ENCODE peak calls at places on chromosomes 6 and 20, in seven cellular contexts. One of them, this sample, is unnamed.

GRCh38 chr6:79250559-79250958 is 16.1 kb upstream of the HMGN3 start:
- DNase-seq in IMR-90: no peak
- DNase-seq in adrenal gland: no peak
- DNase-seq in upper lobe of left lung: no peak
- DNase-seq in tibial nerve: no peak
- DNase-seq in heart left ventricle: no peak
- DNase-seq in transverse colon: no peak
- DNase-seq in this sample: no peak

GRCh38 chr6:112356994-112357393 is 9.9 kb downstream of the RFPL4B start:
- DNase-seq in IMR-90: no peak
- DNase-seq in adrenal gland: no peak
- DNase-seq in upper lobe of left lung: no peak
- DNase-seq in tibial nerve: no peak
- DNase-seq in heart left ventricle: no peak
- DNase-seq in transverse colon: no peak
- DNase-seq in this sample: no peak

GRCh38 chr6:3628143-3628840 is 123.2 kb downstream of the PXDC1 start:
- DNase-seq in IMR-90: no peak
- DNase-seq in adrenal gland: no peak
- DNase-seq in upper lobe of left lung: no peak
- DNase-seq in tibial nerve: no peak
- DNase-seq in heart left ventricle: no peak
- DNase-seq in transverse colon: no peak
- DNase-seq in this sample: no peak

GRCh38 chr6:158185729-158186456 is 17.7 kb downstream of the GTF2H5 start:
- DNase-seq in IMR-90: peak; percentile 67
- DNase-seq in adrenal gland: peak; percentile 57
- DNase-seq in upper lobe of left lung: no peak
- DNase-seq in tibial nerve: no peak
- DNase-seq in heart left ventricle: no peak
- DNase-seq in transverse colon: no peak
- DNase-seq in this sample: no peak

GRCh38 chr20:37968726-37969401 is 64.4 kb downstream of the TTI1 start:
- DNase-seq in IMR-90: no peak
- DNase-seq in adrenal gland: no peak
- DNase-seq in upper lobe of left lung: no peak
- DNase-seq in tibial nerve: no peak
- DNase-seq in heart left ventricle: no peak
- DNase-seq in transverse colon: no peak
- DNase-seq in this sample: peak; percentile 40

GRCh38 chr6:26064619-26065257 is 22.5 kb upstream of the HFE start:
- DNase-seq in IMR-90: peak; percentile 59
- DNase-seq in adrenal gland: no peak
- DNase-seq in upper lobe of left lung: no peak
- DNase-seq in tibial nerve: no peak
- DNase-seq in heart left ventricle: no peak
- DNase-seq in transverse colon: no peak
- DNase-seq in this sample: no peak

GRCh38 chr20:43352996-43353395 is 104.7 kb upstream of the SRSF6 start:
- DNase-seq in IMR-90: no peak
- DNase-seq in adrenal gland: no peak
- DNase-seq in upper lobe of left lung: no peak
- DNase-seq in tibial nerve: no peak
- DNase-seq in heart left ventricle: no peak
- DNase-seq in transverse colon: no peak
- DNase-seq in this sample: no peak

GRCh38 chr6:25428758-25429317 is 149.7 kb downstream of the CARMIL1 start:
- DNase-seq in IMR-90: no peak
- DNase-seq in adrenal gland: no peak
- DNase-seq in upper lobe of left lung: no peak
- DNase-seq in tibial nerve: no peak
- DNase-seq in heart left ventricle: no peak
- DNase-seq in transverse colon: no peak
- DNase-seq in this sample: no peak

GRCh38 chr6:159853735-159854134 is 37.1 kb upstream of the MAS1 start:
- DNase-seq in IMR-90: no peak
- DNase-seq in adrenal gland: no peak
- DNase-seq in upper lobe of left lung: no peak
- DNase-seq in tibial nerve: no peak
- DNase-seq in heart left ventricle: no peak
- DNase-seq in transverse colon: no peak
- DNase-seq in this sample: no peak

GRCh38 chr20:881051-881820 is 34.9 kb downstream of the ANGPT4 start:
- DNase-seq in IMR-90: peak; percentile 31
- DNase-seq in adrenal gland: no peak
- DNase-seq in upper lobe of left lung: no peak
- DNase-seq in tibial nerve: no peak
- DNase-seq in heart left ventricle: no peak
- DNase-seq in transverse colon: no peak
- DNase-seq in this sample: no peak

GRCh38 chr6:63348836-63349235 is 29.1 kb upstream of the LGSN start:
- DNase-seq in IMR-90: no peak
- DNase-seq in adrenal gland: no peak
- DNase-seq in upper lobe of left lung: no peak
- DNase-seq in tibial nerve: no peak
- DNase-seq in heart left ventricle: no peak
- DNase-seq in transverse colon: no peak
- DNase-seq in this sample: no peak

GRCh38 chr6:125829433-125829832 is 38.7 kb downstream of the NCOA7 start:
- DNase-seq in IMR-90: no peak
- DNase-seq in adrenal gland: no peak
- DNase-seq in upper lobe of left lung: no peak
- DNase-seq in tibial nerve: no peak
- DNase-seq in heart left ventricle: no peak
- DNase-seq in transverse colon: no peak
- DNase-seq in this sample: no peak

GRCh38 chr6:125834347-125834746 is 43.6 kb downstream of the NCOA7 start:
- DNase-seq in IMR-90: no peak
- DNase-seq in adrenal gland: no peak
- DNase-seq in upper lobe of left lung: no peak
- DNase-seq in tibial nerve: no peak
- DNase-seq in heart left ventricle: no peak
- DNase-seq in transverse colon: no peak
- DNase-seq in this sample: no peak

GRCh38 chr6:125832396-125832795 is 41.6 kb downstream of the NCOA7 start:
- DNase-seq in IMR-90: no peak
- DNase-seq in adrenal gland: no peak
- DNase-seq in upper lobe of left lung: no peak
- DNase-seq in tibial nerve: no peak
- DNase-seq in heart left ventricle: no peak
- DNase-seq in transverse colon: no peak
- DNase-seq in this sample: no peak

GRCh38 chr6:125828476-125829039 is 37.8 kb downstream of the NCOA7 start:
- DNase-seq in IMR-90: no peak
- DNase-seq in adrenal gland: no peak
- DNase-seq in upper lobe of left lung: no peak
- DNase-seq in tibial nerve: no peak
- DNase-seq in heart left ventricle: no peak
- DNase-seq in transverse colon: no peak
- DNase-seq in this sample: no peak

DNA sequence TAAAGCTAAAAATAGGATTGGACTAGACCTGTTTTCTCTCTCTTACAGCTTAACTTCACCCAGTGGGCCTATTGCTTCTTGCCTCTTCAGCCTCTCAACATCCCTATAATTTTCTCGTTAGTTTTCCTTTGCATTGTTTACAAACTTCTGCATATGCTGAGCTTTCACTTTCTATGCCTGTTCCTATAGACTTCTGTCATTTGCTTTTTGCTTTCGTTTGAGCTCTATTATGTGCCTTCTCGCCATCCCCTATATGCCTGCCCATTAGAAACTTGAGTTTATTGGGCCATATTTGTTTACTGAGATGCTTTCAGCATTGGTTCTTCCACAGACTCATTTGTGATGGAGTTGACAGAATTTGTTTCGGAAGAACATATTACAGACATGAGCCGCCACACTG is 40.9 kb downstream of the NCOA7 start:
- DNase-seq in IMR-90: no peak
- DNase-seq in adrenal gland: no peak
- DNase-seq in upper lobe of left lung: no peak
- DNase-seq in tibial nerve: no peak
- DNase-seq in heart left ventricle: no peak
- DNase-seq in transverse colon: no peak
- DNase-seq in this sample: no peak
- H3K4me3 ChIP-seq in IMR-90: no peak overlapping the region
- H3K4me3 ChIP-seq in adrenal gland: no peak overlapping the region
- H3K4me3 ChIP-seq in upper lobe of left lung: no peak overlapping the region
- H3K4me3 ChIP-seq in tibial nerve: no peak overlapping the region
- H3K4me3 ChIP-seq in heart left ventricle: no peak overlapping the region
- H3K4me3 ChIP-seq in transverse colon: no peak overlapping the region
- H3K4me3 ChIP-seq in this sample: no peak overlapping the region

GRCh38 chr6:150068786-150069648 is at the start of gene ULBP3:
- DNase-seq in IMR-90: peak; percentile 93
- DNase-seq in adrenal gland: peak; percentile 96
- DNase-seq in upper lobe of left lung: peak; percentile 96
- DNase-seq in tibial nerve: peak; percentile 61
- DNase-seq in heart left ventricle: peak; percentile 95
- DNase-seq in transverse colon: peak; percentile 93
- DNase-seq in this sample: peak; percentile 96
- TF ChIP-seq POLR2A in IMR-90: peak; percentile 73
- TF ChIP-seq POLR2A in adrenal gland: peak; percentile 84
- TF ChIP-seq POLR2A in upper lobe of left lung: no peak
- TF ChIP-seq POLR2A in tibial nerve: peak; percentile 36
- TF ChIP-seq POLR2A in heart left ventricle: peak; percentile 80
- TF ChIP-seq POLR2A in transverse colon: peak; percentile 73
- TF ChIP-seq POLR2A in this sample: no peak

DNA sequence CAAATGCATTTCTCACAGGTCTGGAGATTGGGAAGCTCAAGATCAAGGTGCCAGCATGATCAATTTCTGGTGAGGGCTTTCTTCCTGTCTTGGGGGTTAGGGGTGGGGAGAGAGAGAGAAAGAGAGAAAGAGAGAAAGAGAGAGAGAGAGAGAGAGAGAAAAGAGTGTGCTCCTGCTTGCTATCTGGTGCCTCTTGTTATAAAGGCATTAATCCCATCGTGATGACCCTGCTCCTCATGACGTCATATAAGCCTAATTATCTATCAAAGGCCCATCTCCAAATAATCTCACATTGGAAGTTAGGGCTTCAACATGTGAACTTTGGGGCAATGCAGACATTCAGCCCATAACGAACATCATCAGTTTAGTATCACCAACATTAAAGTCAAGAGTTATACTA is 114.8 kb downstream of the EYA4 start:
- DNase-seq in IMR-90: no peak
- DNase-seq in adrenal gland: no peak
- DNase-seq in upper lobe of left lung: no peak
- DNase-seq in tibial nerve: no peak
- DNase-seq in heart left ventricle: no peak
- DNase-seq in transverse colon: no peak
- DNase-seq in this sample: no peak
- TF ChIP-seq CTCF in IMR-90: no peak
- TF ChIP-seq CTCF in adrenal gland: no peak
- TF ChIP-seq CTCF in upper lobe of left lung: no peak
- TF ChIP-seq CTCF in tibial nerve: no peak
- TF ChIP-seq CTCF in heart left ventricle: no peak
- TF ChIP-seq CTCF in transverse colon: no peak
- TF ChIP-seq CTCF in this sample: no peak

DNA sequence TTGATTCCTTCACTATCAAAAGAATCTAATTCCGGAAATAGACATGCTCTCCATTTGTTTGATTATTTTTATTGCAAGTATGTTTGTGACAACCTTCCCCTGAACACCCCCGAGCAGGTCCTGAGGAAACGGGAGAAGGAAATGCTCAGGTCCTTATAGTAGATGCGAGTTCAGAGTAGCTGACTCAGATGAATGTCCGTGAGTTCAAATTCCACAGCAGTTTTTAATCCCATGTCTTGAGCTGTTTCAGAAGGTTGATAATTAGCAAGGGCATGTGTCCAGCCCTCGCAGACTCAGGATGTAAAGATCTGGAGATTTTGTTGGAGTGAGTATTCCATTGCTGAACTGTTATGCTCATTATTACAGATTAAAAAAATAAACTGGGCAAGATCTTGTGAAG is 169.3 kb downstream of the BCAS1 start:
- DNase-seq in IMR-90: peak; percentile 72
- DNase-seq in adrenal gland: no peak
- DNase-seq in upper lobe of left lung: no peak
- DNase-seq in tibial nerve: no peak
- DNase-seq in heart left ventricle: no peak
- DNase-seq in transverse colon: peak; percentile 28
- DNase-seq in this sample: no peak
- H3K4me3 ChIP-seq in IMR-90: no peak overlapping the region
- H3K4me3 ChIP-seq in adrenal gland: no peak overlapping the region
- H3K4me3 ChIP-seq in upper lobe of left lung: no peak overlapping the region
- H3K4me3 ChIP-seq in tibial nerve: no peak overlapping the region
- H3K4me3 ChIP-seq in heart left ventricle: no peak overlapping the region
- H3K4me3 ChIP-seq in transverse colon: no peak overlapping the region
- H3K4me3 ChIP-seq in this sample: no peak overlapping the region